ENCODE peak calls at places on chromosomes 6 and 20, in six cellular contexts. W, M, T, Y, K and N are unnamed samples.

GRCh38 chr6:52423971-52424381 is 3.8 kb downstream of the EFHC1 start:
- DNase-seq in W (peak; percentile 97), M (peak; percentile 85), T (no peak), Y (peak; percentile 93), K (no peak), N (peak; percentile 93)

GRCh38 chr20:7540923-7541322 is 399.3 kb downstream of the HAO1 start:
- DNase-seq in W (peak; percentile 1), M (peak; percentile 19), T (no peak), Y (peak; percentile 18), K (no peak), N (no peak)

GRCh38 chr6:148746363-148747144 is at the start of gene UST:
- DNase-seq in W (peak; percentile 93), M (peak; percentile 96), T (peak; percentile 96), Y (peak; percentile 98), K (peak; percentile 64), N (peak; percentile 93)

GRCh38 chr6:11918021-11918738 is 93.9 kb upstream of the HIVEP1 start:
- DNase-seq in W (peak; percentile 93), M (peak; percentile 95), T (no peak), Y (peak; percentile 68), K (no peak), N (peak; percentile 9)

GRCh38 chr20:45300961-45301360 is 5.7 kb upstream of the RBPJL start:
- DNase-seq in W (peak; percentile 14), M (peak; percentile 50), T (peak; percentile 68), Y (peak; percentile 37), K (peak; percentile 50), N (peak; percentile 61)

GRCh38 chr6:138724015-138724414 is 49.6 kb upstream of the CCDC28A start:
- DNase-seq in W (peak; percentile 63), M (peak; percentile 78), T (no peak), Y (peak; percentile 68), K (peak; percentile 28), N (peak; percentile 21)

GRCh38 chr20:60863548-60863947 is 388.5 kb upstream of the CDH4 start:
- DNase-seq in W (no peak), M (no peak), T (no peak), Y (no peak), K (no peak), N (no peak)

GRCh38 chr20:37564388-37565133 is 36.9 kb upstream of the BLCAP start:
- DNase-seq in W (no peak), M (peak; percentile 22), T (peak; percentile 87), Y (peak; percentile 39), K (no peak), N (peak; percentile 59)

GRCh38 chr6:75205776-75206334 is at the start of gene COL12A1:
- DNase-seq in W (peak; percentile 99), M (peak; percentile 98), T (peak; percentile 87), Y (peak; percentile 100), K (peak; percentile 80), N (peak; percentile 88)

GRCh38 chr20:11158589-11158988 is 484.8 kb upstream of the JAG1 start:
- DNase-seq in W (no peak), M (no peak), T (no peak), Y (no peak), K (no peak), N (no peak)

GRCh38 chr20:35506872-35507638 is 22.4 kb downstream of the C20orf173 start:
- DNase-seq in W (peak; percentile 44), M (peak; percentile 38), T (no peak), Y (no peak), K (no peak), N (no peak)

GRCh38 chr20:51385941-51386530 is 156.5 kb downstream of the NFATC2 start:
- DNase-seq in W (peak; percentile 32), M (peak; percentile 60), T (peak; percentile 66), Y (peak; percentile 62), K (peak; percentile 24), N (no peak)

GRCh38 chr6:157631838-157632237 is 191.2 kb upstream of the SNX9 start:
- DNase-seq in W (no peak), M (no peak), T (no peak), Y (no peak), K (no peak), N (no peak)

GRCh38 chr20:32297439-32297838 is 20.0 kb downstream of the KIF3B start:
- DNase-seq in W (no peak), M (no peak), T (no peak), Y (no peak), K (no peak), N (no peak)

GRCh38 chr6:132780770-132781371 is 17.6 kb downstream of the SLC18B1 start:
- DNase-seq in W (peak; percentile 16), M (peak; percentile 41), T (peak; percentile 5), Y (peak; percentile 55), K (no peak), N (no peak)

GRCh38 chr20:24100370-24101011 is 111.9 kb upstream of the GGTLC1 start:
- DNase-seq in W (peak; percentile 22), M (peak; percentile 4), T (peak; percentile 80), Y (peak; percentile 80), K (peak; percentile 18), N (peak; percentile 33)

GRCh38 chr6:143027058-143027457 is 33.6 kb upstream of the AIG1 start:
- DNase-seq in W (peak; percentile 22), M (peak; percentile 21), T (peak; percentile 63), Y (peak; percentile 56), K (peak; percentile 7), N (peak; percentile 38)

DNA sequence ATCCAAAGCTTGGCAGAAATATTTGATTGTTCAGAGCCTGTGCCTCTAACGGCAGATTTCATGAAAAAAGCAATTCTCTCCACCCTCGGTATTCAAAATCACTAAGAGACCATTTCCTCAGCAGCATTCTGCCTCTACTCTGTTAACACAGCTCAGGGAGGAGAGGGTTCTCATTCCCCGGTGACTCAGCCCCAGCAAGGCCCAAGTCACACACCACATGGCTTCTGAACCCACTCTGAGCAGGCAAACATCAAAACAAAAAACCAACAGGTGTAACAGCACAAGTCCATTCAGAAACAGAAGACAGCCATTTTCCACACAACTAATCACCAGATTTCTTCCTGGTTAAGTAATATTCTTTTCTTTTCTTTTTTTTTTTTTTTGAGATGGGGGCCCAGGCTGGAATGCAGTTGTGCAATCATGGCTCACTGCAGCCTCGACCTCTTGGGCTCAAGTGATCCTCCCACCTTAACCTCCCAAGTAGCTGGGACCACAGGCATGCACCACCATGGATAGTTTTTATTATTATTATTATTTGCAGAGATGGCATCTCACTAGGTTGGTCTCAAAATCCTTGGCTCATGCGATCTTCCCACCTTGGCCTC is 55.4 kb downstream of the GFOD1 start:
- DNase-seq in W (peak; percentile 65), M (peak; percentile 60), T (no peak), Y (peak; percentile 39), K (no peak), N (no peak)
- H3K4me1 ChIP-seq in W (peaks cover 5% of the 10 kb centered on the region), M (peaks cover 6% of the 10 kb centered on the region), T (peaks cover 16% of the 10 kb centered on the region), Y (peaks cover 27% of the 10 kb centered on the region), K (peaks cover 3% of the 10 kb centered on the region), N (no peaks in the 10 kb centered on the region)

DNA sequence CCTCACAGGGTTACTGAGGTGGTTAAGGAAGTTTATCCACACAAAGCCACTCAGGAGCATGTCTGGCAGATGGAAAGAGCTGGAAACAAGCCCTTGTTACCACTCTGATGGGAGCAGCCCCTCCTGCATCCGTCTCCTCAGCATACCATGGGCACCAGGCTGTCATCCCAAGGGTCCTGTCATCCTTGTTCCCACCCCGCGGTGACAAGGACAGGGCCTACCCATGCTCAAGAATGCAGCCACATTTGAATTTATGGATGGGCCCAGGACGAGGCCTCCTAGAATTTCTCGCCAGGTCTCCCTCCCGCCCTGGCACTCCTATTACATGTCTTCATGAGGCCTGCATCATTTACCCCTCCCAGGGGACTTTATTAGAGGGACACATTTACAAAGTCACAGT is 60.0 kb downstream of the NPEPL1 start:
- DNase-seq in W (no peak), M (no peak), T (no peak), Y (no peak), K (no peak), N (no peak)
- H3K27me3 ChIP-seq in W (peaks cover 8% of the 10 kb centered on the region), M (peaks cover 50% of the 10 kb centered on the region), T (peaks cover 74% of the 10 kb centered on the region), Y (peaks cover 6% of the 10 kb centered on the region), K (peaks cover 35% of the 10 kb centered on the region), N (no peaks in the 10 kb centered on the region)

GRCh38 chr6:14658909-14659561 is 541.5 kb downstream of the CD83 start:
- DNase-seq in W (no peak), M (peak; percentile 50), T (no peak), Y (peak; percentile 57), K (no peak), N (peak; percentile 18)

GRCh38 chr6:14664112-14664592 is 546.6 kb downstream of the CD83 start:
- DNase-seq in W (no peak), M (no peak), T (no peak), Y (no peak), K (no peak), N (no peak)

GRCh38 chr6:14660767-14661166 is 543.2 kb downstream of the CD83 start:
- DNase-seq in W (no peak), M (no peak), T (no peak), Y (no peak), K (no peak), N (no peak)

GRCh38 chr6:14661696-14662095 is 544.1 kb downstream of the CD83 start:
- DNase-seq in W (no peak), M (no peak), T (peak; percentile 52), Y (no peak), K (no peak), N (no peak)

DNA sequence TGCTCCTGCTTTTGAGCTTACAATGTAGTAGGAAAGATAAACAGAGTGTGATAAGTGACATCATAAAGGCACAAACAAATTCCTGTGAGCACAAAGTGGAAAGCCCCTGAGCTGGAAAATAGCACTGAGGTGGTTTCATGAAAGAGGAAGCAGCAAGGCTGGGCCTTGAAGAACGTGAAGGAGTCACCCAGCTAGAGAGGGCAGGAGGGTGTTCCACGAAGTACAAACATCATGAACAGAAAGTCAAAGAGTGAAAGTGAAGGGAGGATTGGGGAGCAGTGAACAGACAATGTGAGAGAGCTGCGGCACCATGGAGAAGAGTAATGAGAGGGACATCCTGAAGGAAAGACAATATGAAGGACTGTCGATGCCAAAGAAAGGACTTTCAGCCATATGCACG is 543.6 kb downstream of the CD83 start:
- DNase-seq in W (no peak), M (peak; percentile 85), T (no peak), Y (no peak), K (no peak), N (no peak)
- H3K4me1 ChIP-seq in W (peaks cover 7% of the 10 kb centered on the region), M (peaks cover 10% of the 10 kb centered on the region), T (peaks cover 34% of the 10 kb centered on the region), Y (peaks cover 10% of the 10 kb centered on the region), K (peaks cover 4% of the 10 kb centered on the region), N (no peaks in the 10 kb centered on the region)

GRCh38 chr6:169820358-169820757 is 68.9 kb downstream of the ERMARD start:
- DNase-seq in W (no peak), M (no peak), T (no peak), Y (no peak), K (no peak), N (no peak)
- H3K27me3 ChIP-seq in W (no peaks in the 10 kb centered on the region), M (peaks cover 20% of the 10 kb centered on the region), T (no peaks in the 10 kb centered on the region), Y (no peaks in the 10 kb centered on the region), K (peaks cover 7% of the 10 kb centered on the region), N (no peaks in the 10 kb centered on the region)

GRCh38 chr6:37626915-37627314 is 70.8 kb downstream of the MDGA1 start:
- DNase-seq in W (no peak), M (no peak), T (no peak), Y (no peak), K (no peak), N (no peak)
- H3K4me1 ChIP-seq in W (peaks cover 23% of the 10 kb centered on the region), M (peaks cover 18% of the 10 kb centered on the region), T (peaks cover 13% of the 10 kb centered on the region), Y (no peaks in the 10 kb centered on the region), K (peaks cover 76% of the 10 kb centered on the region), N (peaks cover 35% of the 10 kb centered on the region)